ENCODE peak calls at places on chromosomes 1 and 21, in seven cellular contexts. X, B, A, C, N, E and D are unnamed samples.

GRCh38 chr21:38123626-38124025 is 133.2 kb upstream of the KCNJ15 start:
- DNase-seq in E (no peak), A (peak), X (no peak), N (no peak), C (no peak), B (no peak), D (no peak)

GRCh38 chr1:2836333-2836970 is 35.0 kb upstream of the TTC34 start:
- DNase-seq in X (no peak), A (no peak), N (no peak), B (no peak), C (no peak), E (no peak), D (no peak)

GRCh38 chr1:150551784-150552691 is 2.8 kb downstream of the ADAMTSL4 start:
- DNase-seq in E (peak), X (peak), C (peak), N (no peak), A (no peak), B (no peak), D (no peak)

GRCh38 chr1:16430598-16430997 is 6.6 kb downstream of the SPATA21 start:
- DNase-seq in B (no peak), E (no peak), N (no peak), X (no peak), C (no peak), A (peak), D (no peak)

GRCh38 chr21:32257952-32258785 is 20.7 kb downstream of the MIS18A start:
- DNase-seq in E (peak), B (peak), C (peak), A (peak), N (no peak), X (peak), D (peak)

GRCh38 chr1:72140222-72140621 is 142.1 kb downstream of the NEGR1 start:
- DNase-seq in A (no peak), B (no peak), N (no peak), E (no peak), X (no peak), C (no peak), D (no peak)

GRCh38 chr1:166999090-166999489 is 10.0 kb downstream of the MAEL start:
- DNase-seq in N (no peak), E (no peak), B (no peak), X (no peak), A (no peak), C (no peak), D (no peak)

GRCh38 chr1:13888351-13888996 is 188.5 kb downstream of the PRDM2 start:
- DNase-seq in E (no peak), N (no peak), X (no peak), A (peak), C (no peak), B (no peak), D (peak)

GRCh38 chr1:235455097-235455496 is 49.2 kb downstream of the B3GALNT2 start:
- DNase-seq in B (no peak), E (no peak), C (no peak), A (no peak), X (no peak), N (no peak), D (no peak)

GRCh38 chr21:42975886-42976608 is 1.7 kb downstream of the PKNOX1 start:
- DNase-seq in X (no peak), A (no peak), B (no peak), C (no peak), N (no peak), E (peak), D (no peak)

GRCh38 chr1:25952851-25953401 is 44.9 kb downstream of the PAFAH2 start:
- DNase-seq in X (peak), C (peak), B (peak), A (no peak), E (no peak), N (no peak), D (peak)